ENCODE peak calls at places on chromosomes 2 and 18, in ten cellular contexts. C is stimulated activated CD4-positive, alpha-beta T cell treated with anti-CD3 and anti-CD28 coated beads, TNF-alpha, amount 100 ng/mL, for 24 hours; T is T-cell; W is left ventricle myocardium inferior; M is mucosa of descending colon; E is left cardiac atrium; P is GM04504; Q is endothelial cell; B is SHP77; Z is progenitor cell of endocrine pancreas. I is an unnamed sample.

GRCh38 chr2:231925303-231926179 is 655 bp downstream of the NPPC start:
- DNase-seq in C (peak; percentile 45), Z (peak; percentile 83), M (peak; percentile 89), T (peak; percentile 31), P (peak; percentile 58), W (peak; percentile 86), Q (peak; percentile 93), B (peak; percentile 67), E (peak; percentile 88), I (peak; percentile 88)

GRCh38 chr18:79983793-79984192 is 4.6 kb downstream of the TXNL4A start:
- DNase-seq in Z (no peak), E (no peak), W (no peak), Q (no peak), C (no peak), T (no peak), P (no peak), B (no peak), M (no peak), I (no peak)

GRCh38 chr2:183996825-183997823 is 601.2 kb upstream of the ZNF804A start:
- DNase-seq in W (no peak), M (peak; percentile 37), Z (no peak), P (no peak), E (no peak), T (no peak), C (no peak), Q (no peak), B (peak; percentile 80), I (no peak)

GRCh38 chr2:240557101-240557751 is 562 bp downstream of the ANKMY1 start:
- DNase-seq in Z (no peak), B (no peak), P (no peak), Q (peak; percentile 16), T (no peak), C (no peak), W (no peak), M (peak; percentile 12), E (no peak), I (no peak)

GRCh38 chr2:8725838-8726237 is 44.0 kb downstream of the ID2 start:
- DNase-seq in C (no peak), P (no peak), W (no peak), E (no peak), Z (no peak), T (no peak), M (no peak), B (no peak), Q (no peak), I (no peak)

GRCh38 chr2:181036848-181037603 is 56.6 kb downstream of the UBE2E3 start:
- DNase-seq in E (no peak), M (no peak), Q (no peak), C (no peak), B (no peak), Z (no peak), T (no peak), W (no peak), P (peak; percentile 53), I (no peak)

GRCh38 chr2:165814473-165814872 is 20.4 kb upstream of the GALNT3 start:
- DNase-seq in C (no peak), E (no peak), W (no peak), P (no peak), M (no peak), B (no peak), Z (no peak), Q (no peak), T (no peak), I (no peak)

GRCh38 chr2:41720702-41721344 is 327.0 kb upstream of the PKDCC start:
- DNase-seq in W (no peak), P (no peak), T (no peak), B (no peak), E (no peak), Q (no peak), C (no peak), M (no peak), Z (no peak), I (no peak)

GRCh38 chr18:49029628-49030027 is 78.9 kb upstream of the SMAD7 start:
- DNase-seq in T (no peak), M (no peak), C (no peak), Z (no peak), W (no peak), P (no peak), E (no peak), B (no peak), Q (no peak), I (no peak)

GRCh38 chr2:235934059-235934896 is 233.9 kb downstream of the GBX2 start:
- DNase-seq in E (no peak), C (no peak), Q (no peak), T (no peak), P (no peak), W (no peak), M (no peak), B (no peak), Z (no peak), I (no peak)

GRCh38 chr2:119488245-119489182 is 35.8 kb downstream of the SCTR start:
- DNase-seq in P (no peak), W (no peak), C (no peak), T (no peak), M (no peak), Z (no peak), E (no peak), B (no peak), Q (no peak), I (no peak)

GRCh38 chr18:26386421-26386820 is 160.2 kb downstream of the TAF4B start:
- DNase-seq in C (no peak), Z (no peak), B (no peak), P (no peak), M (no peak), Q (no peak), W (no peak), E (no peak), T (no peak), I (no peak)

GRCh38 chr2:55163258-55163657 is 68.8 kb downstream of the CLHC1 start:
- DNase-seq in M (no peak), B (peak; percentile 46), P (peak; percentile 57), Z (no peak), C (no peak), E (no peak), T (no peak), Q (no peak), W (no peak), I (no peak)

GRCh38 chr2:109029444-109030193 is 40.6 kb upstream of the EDAR start:
- DNase-seq in Z (no peak), W (no peak), E (no peak), P (no peak), Q (no peak), C (no peak), B (no peak), T (no peak), M (no peak), I (no peak)

GRCh38 chr2:235390108-235390815 is 103.6 kb upstream of the AGAP1 start:
- DNase-seq in B (no peak), C (peak; percentile 3), Q (no peak), P (no peak), E (peak; percentile 41), M (peak; percentile 70), Z (no peak), T (peak; percentile 28), W (no peak), I (peak; percentile 30)

GRCh38 chr2:148899638-148900318 is 24.8 kb downstream of the KIF5C start:
- DNase-seq in M (no peak), T (no peak), E (no peak), Z (no peak), Q (no peak), B (no peak), W (no peak), P (no peak), C (no peak), I (no peak)

I was measured in Peyer's patch.